ENCODE peak calls at places on chromosomes 4 and X, in six cellular contexts. One of them, this sample, is unnamed.

GRCh38 chr4:4575284-4576211 is 33.7 kb upstream of the STX18 start:
- DNase-seq in endothelial cell: peak
- DNase-seq in GM12864: no peak
- DNase-seq in caudate nucleus: no peak
- DNase-seq in CD4-positive, alpha-beta T cell: peak
- DNase-seq in activated gamma-delta T cell treated with anti-CD3 and anti-CD28 coated beads, Interleukin-2, amount 50 U/mL, for 16 hours: peak
- DNase-seq in this sample: peak

GRCh38 chrX:135396109-135396508 is 25.6 kb upstream of the SMIM10L2A start:
- DNase-seq in activated gamma-delta T cell treated with anti-CD3 and anti-CD28 coated beads, Interleukin-2, amount 50 U/mL, for 16 hours: no peak
- DNase-seq in endothelial cell: peak
- DNase-seq in CD4-positive, alpha-beta T cell: no peak
- DNase-seq in GM12864: no peak
- DNase-seq in caudate nucleus: no peak
- DNase-seq in this sample: no peak

GRCh38 chrX:39201305-39201990 is 400.2 kb downstream of the MID1IP1 start:
- DNase-seq in activated gamma-delta T cell treated with anti-CD3 and anti-CD28 coated beads, Interleukin-2, amount 50 U/mL, for 16 hours: no peak
- DNase-seq in endothelial cell: no peak
- DNase-seq in caudate nucleus: no peak
- DNase-seq in GM12864: no peak
- DNase-seq in CD4-positive, alpha-beta T cell: no peak
- DNase-seq in this sample: no peak

GRCh38 chrX:154596290-154596929 is 11.5 kb downstream of the CTAG1A start:
- DNase-seq in caudate nucleus: no peak
- DNase-seq in endothelial cell: no peak
- DNase-seq in GM12864: no peak
- DNase-seq in CD4-positive, alpha-beta T cell: no peak
- DNase-seq in activated gamma-delta T cell treated with anti-CD3 and anti-CD28 coated beads, Interleukin-2, amount 50 U/mL, for 16 hours: no peak
- DNase-seq in this sample: no peak

GRCh38 chrX:68647156-68647957 is at the start of gene STARD8:
- DNase-seq in GM12864: no peak
- DNase-seq in endothelial cell: peak
- DNase-seq in caudate nucleus: no peak
- DNase-seq in CD4-positive, alpha-beta T cell: no peak
- DNase-seq in activated gamma-delta T cell treated with anti-CD3 and anti-CD28 coated beads, Interleukin-2, amount 50 U/mL, for 16 hours: no peak
- DNase-seq in this sample: peak

GRCh38 chr4:10554694-10555093 is 97.5 kb upstream of the ZNF518B start:
- DNase-seq in caudate nucleus: no peak
- DNase-seq in activated gamma-delta T cell treated with anti-CD3 and anti-CD28 coated beads, Interleukin-2, amount 50 U/mL, for 16 hours: peak
- DNase-seq in GM12864: no peak
- DNase-seq in endothelial cell: peak
- DNase-seq in CD4-positive, alpha-beta T cell: peak
- DNase-seq in this sample: peak

GRCh38 chr4:166493828-166494432 is 620.9 kb downstream of the TLL1 start:
- DNase-seq in endothelial cell: no peak
- DNase-seq in GM12864: no peak
- DNase-seq in activated gamma-delta T cell treated with anti-CD3 and anti-CD28 coated beads, Interleukin-2, amount 50 U/mL, for 16 hours: no peak
- DNase-seq in CD4-positive, alpha-beta T cell: no peak
- DNase-seq in caudate nucleus: no peak
- DNase-seq in this sample: no peak

GRCh38 chr4:67122029-67122428 is 423.3 kb downstream of the CENPC start:
- DNase-seq in caudate nucleus: no peak
- DNase-seq in GM12864: no peak
- DNase-seq in activated gamma-delta T cell treated with anti-CD3 and anti-CD28 coated beads, Interleukin-2, amount 50 U/mL, for 16 hours: no peak
- DNase-seq in endothelial cell: peak
- DNase-seq in CD4-positive, alpha-beta T cell: no peak
- DNase-seq in this sample: no peak

GRCh38 chr4:67746797-67747495 is 7.2 kb downstream of the GNRHR start:
- DNase-seq in GM12864: peak
- DNase-seq in CD4-positive, alpha-beta T cell: no peak
- DNase-seq in endothelial cell: no peak
- DNase-seq in caudate nucleus: no peak
- DNase-seq in activated gamma-delta T cell treated with anti-CD3 and anti-CD28 coated beads, Interleukin-2, amount 50 U/mL, for 16 hours: no peak
- DNase-seq in this sample: peak

This sample was measured in erythroblast.